ENCODE peak calls at places on chromosomes 16 and 17, in ten cellular contexts. Z is midbrain, A is epithelial cell of prostate, Q is RPMI7951, N is mucosa of gallbladder, V is choroid plexus epithelial cell, P is brain microvascular endothelial cell, H is cardiac fibroblast, G is HuH-7, U is mesothelial cell of epicardium. I is an unnamed sample.

GRCh38 chr16:21190599-21190998 is 20.8 kb downstream of the ZP2 start:
- DNase-seq in Z (no peak), A (no peak), Q (peak), N (no peak), V (no peak), P (no peak), H (no peak), G (no peak), U (no peak), I (no peak)

GRCh38 chr16:13919330-13919682 is 648 bp upstream of the ERCC4 start:
- DNase-seq in Z (peak), A (no peak), Q (peak), N (no peak), V (peak), P (no peak), H (peak), G (peak), U (no peak), I (peak)

GRCh38 chr16:58960484-58960883 is 226.4 kb upstream of the GOT2 start:
- DNase-seq in Z (no peak), A (no peak), Q (no peak), N (no peak), V (no peak), P (no peak), H (no peak), G (no peak), U (no peak), I (no peak)

GRCh38 chr17:31674717-31675349 is 184.2 kb downstream of the COPRS start:
- DNase-seq in Z (no peak), A (peak), Q (peak), N (no peak), V (peak), P (peak), H (peak), G (no peak), U (no peak), I (peak)

GRCh38 chr16:23337836-23338550 is 35.9 kb downstream of the SCNN1B start:
- DNase-seq in Z (no peak), A (no peak), Q (no peak), N (no peak), V (no peak), P (no peak), H (no peak), G (no peak), U (no peak), I (no peak)

GRCh38 chr17:60720763-60721531 is 43.3 kb downstream of the BCAS3 start:
- DNase-seq in Z (peak), A (peak), Q (peak), N (peak), V (peak), P (peak), H (peak), G (peak), U (peak), I (peak)

GRCh38 chr17:65048441-65048840 is 8.1 kb downstream of the GNA13 start:
- DNase-seq in Z (no peak), A (no peak), Q (no peak), N (no peak), V (no peak), P (no peak), H (no peak), G (no peak), U (no peak), I (no peak)

GRCh38 chr16:14963281-14964173 is 11.3 kb upstream of the PDXDC1 start:
- DNase-seq in Z (no peak), A (no peak), Q (no peak), N (no peak), V (no peak), P (no peak), H (no peak), G (no peak), U (no peak), I (no peak)

GRCh38 chr17:1931759-1932579 is 93.2 kb downstream of the RTN4RL1 start:
- DNase-seq in Z (peak), A (no peak), Q (no peak), N (no peak), V (no peak), P (no peak), H (no peak), G (peak), U (no peak), I (no peak)

GRCh38 chr17:72166040-72166439 is 45.2 kb downstream of the SOX9 start:
- DNase-seq in Z (peak), A (no peak), Q (no peak), N (no peak), V (no peak), P (no peak), H (no peak), G (peak), U (no peak), I (no peak)

GRCh38 chr16:30121741-30122620 is 1.0 kb downstream of the MAPK3 start:
- DNase-seq in Z (no peak), A (no peak), Q (no peak), N (peak), V (peak), P (peak), H (peak), G (no peak), U (no peak), I (peak)

GRCh38 chr17:40966848-40967247 is at the start of gene KRT39:
- DNase-seq in Z (no peak), A (no peak), Q (no peak), N (no peak), V (no peak), P (no peak), H (no peak), G (no peak), U (no peak), I (no peak)

GRCh38 chr16:4734730-4735575 is 616 bp downstream of the DNAAF8 start:
- DNase-seq in Z (peak), A (no peak), Q (peak), N (peak), V (peak), P (peak), H (peak), G (peak), U (peak), I (peak)

GRCh38 chr17:56121661-56122060 is 31.6 kb upstream of the ANKFN1 start:
- DNase-seq in Z (no peak), A (no peak), Q (no peak), N (no peak), V (peak), P (no peak), H (no peak), G (no peak), U (no peak), I (peak)

GRCh38 chr17:17156107-17156506 is 50.0 kb downstream of the PLD6 start:
- DNase-seq in Z (no peak), A (peak), Q (peak), N (no peak), V (peak), P (peak), H (peak), G (no peak), U (no peak), I (peak)

GRCh38 chr17:30832438-30832790 is 648 bp downstream of the ATAD5 start:
- DNase-seq in Z (no peak), A (no peak), Q (no peak), N (no peak), V (no peak), P (no peak), H (no peak), G (no peak), U (no peak), I (no peak)

GRCh38 chr17:72120878-72121163 is at the start of gene SOX9:
- DNase-seq in Z (peak), A (peak), Q (peak), N (peak), V (peak), P (peak), H (peak), G (peak), U (peak), I (peak)

GRCh38 chr16:88063201-88063773 is 112.1 kb downstream of the BANP start:
- DNase-seq in Z (peak), A (no peak), Q (peak), N (peak), V (peak), P (peak), H (peak), G (no peak), U (no peak), I (peak)

GRCh38 chr17:41863074-41863843 is 2.0 kb downstream of the KLHL11 start:
- DNase-seq in Z (no peak), A (no peak), Q (no peak), N (no peak), V (no peak), P (no peak), H (no peak), G (no peak), U (no peak), I (no peak)

GRCh38 chr17:80339118-80339517 is 75.8 kb upstream of the ENDOV start:
- DNase-seq in Z (no peak), A (no peak), Q (no peak), N (peak), V (no peak), P (no peak), H (no peak), G (peak), U (no peak), I (no peak)

GRCh38 chr17:75335315-75335714 is 46.1 kb upstream of the SLC25A19 start:
- DNase-seq in Z (no peak), A (no peak), Q (no peak), N (no peak), V (no peak), P (no peak), H (no peak), G (no peak), U (no peak), I (no peak)

GRCh38 chr17:6641374-6641818 is 536 bp downstream of the TXNDC17 start:
- DNase-seq in Z (no peak), A (no peak), Q (no peak), N (no peak), V (peak), P (no peak), H (no peak), G (no peak), U (no peak), I (peak)

I was measured in iris pigment epithelial cell.